ENCODE peak calls at places on chromosome 21, in four cellular contexts. M, H, I and U are unnamed samples.

GRCh38 chr21:22885079-22885478 is 1886.9 kb downstream of the NCAM2 start:
- DNase-seq in I (no peak), H (no peak), M (no peak), U (no peak)

GRCh38 chr21:18245493-18245967 is 897 bp downstream of the CHODL start:
- DNase-seq in H (peak), I (no peak), M (no peak), U (peak)

GRCh38 chr21:32868631-32869454 is 97.3 kb upstream of the PAXBP1 start:
- DNase-seq in I (no peak), M (no peak), H (no peak), U (no peak)

GRCh38 chr21:16794944-16795343 is 717.9 kb upstream of the CXADR start:
- DNase-seq in H (peak), I (no peak), M (no peak), U (no peak)

GRCh38 chr21:33256019-33256418 is 10.1 kb upstream of the IL10RB start:
- DNase-seq in M (no peak), I (no peak), H (no peak), U (no peak)

GRCh38 chr21:16004121-16004520 is 274.3 kb downstream of the USP25 start:
- DNase-seq in M (no peak), H (no peak), I (no peak), U (no peak)

GRCh38 chr21:23876925-23877558 is 1730.2 kb downstream of the MRPL39 start:
- DNase-seq in I (no peak), M (no peak), H (no peak), U (no peak)

GRCh38 chr21:15132781-15133180 is 68.0 kb upstream of the NRIP1 start:
- DNase-seq in I (no peak), H (no peak), M (no peak), U (no peak)

GRCh38 chr21:37193006-37193405 is 74.1 kb downstream of the VPS26C start:
- DNase-seq in M (no peak), H (no peak), I (no peak), U (no peak)

GRCh38 chr21:31030367-31031106 is 7.7 kb downstream of the KRTAP19-8 start:
- DNase-seq in H (no peak), M (peak), I (no peak), U (no peak)

GRCh38 chr21:28614816-28615215 is 377.9 kb downstream of the LTN1 start:
- DNase-seq in I (no peak), H (no peak), M (no peak), U (no peak)

GRCh38 chr21:28445081-28445830 is 547.4 kb downstream of the LTN1 start:
- DNase-seq in M (no peak), I (no peak), H (no peak), U (no peak)

GRCh38 chr21:41775152-41775472 is 8.3 kb upstream of the RIPK4 start:
- DNase-seq in I (no peak), H (no peak), M (no peak), U (no peak)

GRCh38 chr21:27525780-27526179 is 558.9 kb upstream of the ADAMTS5 start:
- DNase-seq in M (no peak), H (no peak), I (no peak), U (no peak)

GRCh38 chr21:41367598-41368360 is 6.0 kb downstream of the MX2 start:
- DNase-seq in H (no peak), M (peak), I (no peak), U (no peak)

GRCh38 chr21:33254766-33255165 is 11.4 kb upstream of the IL10RB start:
- DNase-seq in H (no peak), M (no peak), I (no peak), U (no peak)

GRCh38 chr21:21045538-21045937 is 47.3 kb downstream of the NCAM2 start:
- DNase-seq in H (no peak), M (no peak), I (no peak), U (no peak)

GRCh38 chr21:29506947-29507346 is 208.2 kb downstream of the BACH1 start:
- DNase-seq in H (no peak), I (no peak), M (no peak), U (no peak)

GRCh38 chr21:31316488-31317169 is 27.4 kb downstream of the TIAM1 start:
- DNase-seq in I (no peak), H (no peak), M (no peak), U (no peak)

GRCh38 chr21:46634427-46634826 is 1.0 kb upstream of the PRMT2 start:
- DNase-seq in M (no peak), H (peak), I (no peak), U (no peak)

GRCh38 chr21:46633561-46633960 is 1.9 kb upstream of the PRMT2 start:
- DNase-seq in I (no peak), H (no peak), M (no peak), U (no peak)

GRCh38 chr21:46636181-46636512 is 673 bp downstream of the PRMT2 start:
- DNase-seq in I (no peak), H (no peak), M (no peak), U (no peak)

GRCh38 chr21:46635324-46636180 is at the start of gene PRMT2:
- DNase-seq in I (peak), M (peak), H (peak), U (peak)

DNA sequence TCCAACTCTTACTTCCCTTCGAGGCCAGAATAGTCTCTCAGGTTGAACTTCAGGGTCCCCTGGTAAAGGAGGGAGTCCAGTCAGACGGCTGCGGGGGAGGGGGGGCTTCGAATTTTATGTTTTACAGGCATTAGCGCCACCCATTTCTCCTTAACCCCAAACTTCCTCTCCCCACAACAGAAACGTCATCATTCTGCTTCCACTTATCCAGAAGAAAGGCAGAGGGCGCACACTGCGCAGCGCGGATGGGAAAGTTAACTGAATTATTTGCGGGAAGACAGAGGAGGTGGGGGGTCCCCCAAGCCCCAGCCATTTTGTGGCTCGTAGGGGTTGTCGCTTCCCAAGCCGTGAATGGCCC is 529 bp upstream of the PRMT2 start:
- DNase-seq in M (peak), I (no peak), H (peak), U (peak)
- TF ChIP-seq JUND in M (no peak), I (no peak), H (no peak), U (no peak)

GRCh38 chr21:44686000-44686781 is 4.2 kb upstream of the KRTAP12-1 start:
- DNase-seq in M (no peak), H (no peak), I (no peak), U (no peak)
- TF ChIP-seq MXI1 in M (no peak), H (no peak), I (no peak), U (no peak)

GRCh38 chr21:42827588-42827987 is 51.8 kb downstream of the WDR4 start:
- DNase-seq in I (no peak), H (no peak), M (no peak), U (no peak)

GRCh38 chr21:42829954-42830353 is 49.4 kb downstream of the WDR4 start:
- DNase-seq in M (no peak), I (no peak), H (no peak), U (no peak)

GRCh38 chr21:42829417-42829816 is 49.9 kb downstream of the WDR4 start:
- DNase-seq in H (no peak), M (no peak), I (no peak), U (no peak)

GRCh38 chr21:42833439-42833815 is 45.9 kb downstream of the WDR4 start:
- DNase-seq in H (peak), M (peak), I (peak), U (peak)

GRCh38 chr21:42830456-42831455 is 48.6 kb downstream of the WDR4 start:
- DNase-seq in H (no peak), I (peak), M (no peak), U (no peak)
- TF ChIP-seq JUND in H (no peak), I (no peak), M (no peak), U (no peak)

DNA sequence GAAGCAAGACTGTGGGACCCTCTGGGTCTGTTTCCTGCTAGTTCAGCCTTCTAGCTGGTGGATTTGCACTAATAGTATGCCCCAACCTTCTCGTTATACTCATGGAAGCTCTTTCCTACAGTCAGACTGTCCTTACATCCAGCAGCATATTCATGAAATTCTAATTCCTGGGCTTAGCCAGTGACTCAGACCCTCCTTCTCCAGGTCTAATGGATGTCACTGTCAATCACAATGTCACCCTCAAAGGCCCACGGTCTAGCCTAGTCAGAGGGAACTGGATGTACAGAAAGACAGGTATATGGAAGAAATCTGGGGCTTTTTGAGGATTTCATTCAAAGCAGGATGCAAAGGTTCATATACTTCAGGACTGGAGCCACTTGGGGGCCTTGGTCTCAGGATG is 72.4 kb downstream of the KCNJ15 start:
- DNase-seq in M (no peak), H (no peak), I (no peak), U (no peak)
- TF ChIP-seq MXI1 in M (no peak), H (no peak), I (no peak), U (no peak)

GRCh38 chr21:35737899-35738341 is 322.4 kb downstream of the SETD4 start:
- DNase-seq in M (no peak), I (no peak), H (no peak), U (no peak)

GRCh38 chr21:35738342-35738961 is 321.9 kb downstream of the SETD4 start:
- DNase-seq in I (no peak), M (no peak), H (no peak), U (no peak)

GRCh38 chr21:35748683-35749314 is 311.5 kb downstream of the SETD4 start:
- DNase-seq in M (no peak), I (no peak), H (no peak), U (no peak)

DNA sequence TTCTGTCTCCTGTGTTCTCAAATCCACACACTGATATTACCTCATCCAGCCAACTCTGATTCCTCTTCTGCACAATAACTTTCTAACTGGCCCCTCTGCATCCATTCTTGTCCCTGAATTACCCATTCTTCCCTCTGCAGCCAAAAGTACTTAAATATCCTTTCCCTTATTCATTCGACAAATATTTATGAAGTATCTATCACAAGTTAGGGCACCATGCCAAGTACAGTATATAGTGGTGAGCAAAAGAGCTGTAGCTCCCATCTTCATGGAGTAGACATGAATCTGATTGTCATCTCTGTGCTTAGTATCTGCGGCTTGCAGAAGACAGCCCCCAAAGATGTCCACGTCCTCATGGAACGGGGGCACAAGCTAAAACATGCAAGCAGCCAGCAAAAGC is 316.8 kb downstream of the SETD4 start:
- DNase-seq in I (no peak), M (no peak), H (no peak), U (no peak)
- TF ChIP-seq JUND in I (no peak), M (no peak), H (no peak), U (no peak)

GRCh38 chr21:34510148-34511142 is 1.6 kb downstream of the KCNE1 start:
- DNase-seq in M (no peak), I (peak), H (peak), U (peak)

GRCh38 chr21:34513109-34513675 is 1.2 kb upstream of the KCNE1 start:
- DNase-seq in I (no peak), M (no peak), H (no peak), U (no peak)

GRCh38 chr21:34514576-34515135 is 2.6 kb upstream of the KCNE1 start:
- DNase-seq in H (no peak), M (no peak), I (no peak), U (no peak)

GRCh38 chr21:34511154-34511553 is 856 bp downstream of the KCNE1 start:
- DNase-seq in H (no peak), I (no peak), M (no peak), U (no peak)

DNA sequence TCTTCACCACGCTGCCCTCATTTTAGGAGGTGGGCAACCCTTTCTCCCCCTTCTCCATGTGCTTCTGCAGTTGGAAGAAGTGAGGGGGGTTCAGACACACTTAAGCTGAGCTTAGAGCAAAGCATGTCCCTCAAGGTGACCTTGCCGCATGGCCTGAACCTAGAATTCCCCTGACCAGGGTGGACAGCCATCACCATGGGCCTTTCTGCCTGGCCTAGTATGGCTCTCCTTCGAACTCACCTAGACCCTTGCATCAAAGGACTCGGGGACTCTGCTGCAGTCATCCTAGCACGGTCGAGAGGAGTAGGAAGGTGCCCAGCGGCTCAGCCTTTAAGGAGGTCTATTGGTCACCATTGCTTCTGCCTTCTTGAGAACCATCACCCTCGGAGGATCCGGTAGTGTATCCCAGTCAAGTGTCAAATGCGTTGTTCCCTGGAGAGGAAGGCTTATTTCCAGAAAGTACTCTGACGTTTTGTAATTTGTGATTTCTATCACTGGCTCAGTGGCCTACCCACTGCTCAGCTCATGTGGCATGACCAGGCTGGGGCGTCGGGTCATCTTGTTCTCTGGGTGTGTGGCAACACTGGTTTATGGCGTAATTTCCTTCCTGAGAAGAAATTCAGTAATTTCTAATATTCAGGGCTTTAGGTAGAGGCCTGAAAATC is at the start of gene KCNE1:
- DNase-seq in M (no peak), I (no peak), H (no peak), U (no peak)
- TF ChIP-seq MXI1 in M (no peak), I (no peak), H (no peak), U (no peak)

GRCh38 chr21:39319814-39320332 is 6.4 kb upstream of the BRWD1 start:
- DNase-seq in H (no peak), I (peak), M (no peak), U (no peak)
- TF ChIP-seq JUND in H (no peak), I (peak), M (no peak), U (no peak)

GRCh38 chr21:46063734-46064680 is 33.9 kb upstream of the COL6A2 start:
- DNase-seq in I (no peak), M (no peak), H (no peak), U (no peak)
- TF ChIP-seq MXI1 in I (no peak), M (no peak), H (no peak), U (no peak)

DNA sequence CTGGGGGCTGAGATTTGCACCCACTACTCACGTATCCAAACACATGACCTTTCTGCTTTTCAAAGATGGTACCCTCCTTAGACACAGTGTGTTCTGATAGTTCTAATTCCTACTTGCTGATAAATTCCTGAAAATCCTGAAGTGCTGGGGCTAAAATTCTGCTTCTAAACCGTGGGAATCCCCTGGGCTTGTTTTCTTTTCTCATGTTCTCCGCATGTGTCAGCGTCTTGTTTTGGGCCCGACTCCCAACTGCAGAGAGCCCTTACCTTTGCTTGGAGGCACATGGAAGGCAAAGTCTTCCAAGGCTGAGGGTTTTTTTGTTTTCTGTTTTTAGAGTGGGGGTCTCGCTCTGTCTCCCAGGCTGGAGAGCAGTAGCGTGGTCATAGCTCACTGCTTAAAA is 27.2 kb downstream of the PSMG1 start:
- DNase-seq in M (no peak), I (no peak), H (no peak), U (no peak)
- TF ChIP-seq JUND in M (no peak), I (no peak), H (no peak), U (no peak)

DNA sequence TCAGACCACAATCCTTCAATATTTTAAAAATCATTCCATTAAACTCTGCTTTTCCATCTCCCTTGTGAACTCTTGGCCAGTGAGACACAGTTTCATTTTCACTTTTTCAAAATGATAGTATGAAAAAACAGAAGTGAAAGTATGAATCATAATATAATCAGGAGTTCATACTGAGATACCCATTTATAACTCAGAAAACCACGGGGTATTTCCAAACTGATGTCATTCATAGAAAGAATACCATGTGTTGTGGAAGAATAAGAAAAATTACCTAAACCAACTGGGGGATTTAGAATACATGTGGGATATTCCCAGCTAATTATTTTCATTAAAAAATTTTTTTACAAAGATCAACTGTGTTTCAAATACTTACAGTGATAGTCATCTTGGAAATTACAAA is 149.9 kb downstream of the MRPL39 start:
- DNase-seq in I (no peak), H (no peak), M (peak), U (no peak)
- TF ChIP-seq MXI1 in I (no peak), H (no peak), M (peak), U (no peak)